ENCODE peak calls at places on chromosomes 3 and 15, in five cellular contexts. C, R, X, W and B are unnamed samples.

GRCh38 chr15:75307778-75308390 is 25.2 kb downstream of the GOLGA6D start:
- DNase-seq in X (peak), R (peak), C (peak), W (no peak), B (peak)

GRCh38 chr15:90950676-90951075 is 4.0 kb upstream of the RCCD1 start:
- DNase-seq in W (no peak), C (no peak), X (no peak), R (no peak), B (no peak)

GRCh38 chr3:188349276-188349962 is 195.5 kb downstream of the LPP start:
- DNase-seq in C (peak), W (no peak), X (no peak), R (no peak), B (no peak)

GRCh38 chr3:177521305-177521704 is 324.0 kb upstream of the TBL1XR1 start:
- DNase-seq in C (peak), X (no peak), R (no peak), W (no peak), B (no peak)

GRCh38 chr3:102224171-102224570 is 210.6 kb upstream of the ZPLD1 start:
- DNase-seq in R (no peak), C (peak), W (peak), X (no peak), B (peak)

GRCh38 chr15:67863442-67863987 is 23.7 kb upstream of the RNU6-1 start:
- DNase-seq in C (peak), W (peak), X (peak), R (peak), B (peak)

GRCh38 chr3:46959169-46959515 is 17.4 kb downstream of the CCDC12 start:
- DNase-seq in W (no peak), R (no peak), C (no peak), X (no peak), B (no peak)

GRCh38 chr3:178203152-178203551 is 333.1 kb upstream of the KCNMB2 start:
- DNase-seq in X (peak), C (no peak), R (no peak), W (peak), B (no peak)

GRCh38 chr3:5198986-5199731 is 11.7 kb downstream of the EDEM1 start:
- DNase-seq in W (no peak), R (no peak), X (no peak), C (no peak), B (no peak)

GRCh38 chr3:51929420-51930003 is 12.2 kb downstream of the RRP9 start:
- DNase-seq in C (no peak), R (no peak), W (no peak), X (no peak), B (no peak)

GRCh38 chr3:8764528-8764927 is 4.9 kb downstream of the OXTR start:
- DNase-seq in X (no peak), W (no peak), R (no peak), C (no peak), B (no peak)

GRCh38 chr3:40237892-40238571 is 71.5 kb upstream of the EIF1B start:
- DNase-seq in C (no peak), W (peak), X (peak), R (peak), B (no peak)

GRCh38 chr15:68775671-68776476 is 44.8 kb downstream of the ANP32A start:
- DNase-seq in X (no peak), W (peak), R (no peak), C (no peak), B (no peak)

GRCh38 chr15:84892786-84893307 is 8.4 kb downstream of the SLC28A1 start:
- DNase-seq in C (no peak), X (no peak), W (no peak), R (no peak), B (no peak)

GRCh38 chr3:189260556-189261493 is 89.1 kb downstream of the TPRG1 start:
- DNase-seq in R (no peak), W (no peak), C (no peak), X (no peak), B (no peak)

GRCh38 chr3:188272481-188273372 is 118.8 kb downstream of the LPP start:
- DNase-seq in X (peak), C (no peak), W (peak), R (no peak), B (no peak)

GRCh38 chr15:64895285-64896065 is 16.2 kb upstream of the ANKDD1A start:
- DNase-seq in W (peak), R (no peak), C (peak), X (peak), B (peak)

GRCh38 chr3:114242947-114243346 is 5.6 kb upstream of the ZNF80 start:
- DNase-seq in R (no peak), W (no peak), X (no peak), C (no peak), B (peak)

GRCh38 chr15:85532689-85533088 is 152.3 kb downstream of the AKAP13 start:
- DNase-seq in R (no peak), C (no peak), X (no peak), W (no peak), B (no peak)

GRCh38 chr15:76988874-76989780 is 5.8 kb upstream of the PSTPIP1 start:
- DNase-seq in W (no peak), R (no peak), C (no peak), X (no peak), B (no peak)

GRCh38 chr15:85639752-85640381 is 154.9 kb downstream of the KLHL25 start:
- DNase-seq in W (peak), R (no peak), C (no peak), X (peak), B (peak)

GRCh38 chr15:86654501-86654900 is 574.8 kb downstream of the AGBL1 start:
- DNase-seq in C (no peak), X (no peak), W (no peak), R (no peak), B (no peak)

GRCh38 chr3:8987673-8988655 is 24.7 kb upstream of the RAD18 start:
- DNase-seq in W (peak), X (peak), C (peak), R (peak), B (peak)

GRCh38 chr15:27271258-27271657 is 300.3 kb downstream of the GABRG3 start:
- DNase-seq in C (no peak), W (no peak), X (no peak), R (no peak), B (no peak)

GRCh38 chr3:134600166-134600670 is 50.6 kb downstream of the KY start:
- DNase-seq in W (no peak), X (no peak), R (no peak), C (no peak), B (no peak)

GRCh38 chr15:62931650-62932049 is 110.9 kb upstream of the TPM1 start:
- DNase-seq in C (no peak), X (no peak), R (no peak), W (no peak), B (no peak)

GRCh38 chr3:128335621-128336296 is 130.9 kb downstream of the DNAJB8 start:
- DNase-seq in X (no peak), W (no peak), R (no peak), C (no peak), B (no peak)

GRCh38 chr3:40308725-40309438 is 625 bp upstream of the EIF1B start:
- DNase-seq in C (peak), R (no peak), W (no peak), X (no peak), B (peak)

GRCh38 chr3:100169186-100169585 is 54.9 kb upstream of the FILIP1L start:
- DNase-seq in X (no peak), C (no peak), W (no peak), R (no peak), B (no peak)

GRCh38 chr15:52234596-52235541 is 43.7 kb upstream of the GNB5 start:
- DNase-seq in W (no peak), C (peak), X (no peak), R (no peak), B (no peak)

GRCh38 chr3:123757281-123757940 is 126.7 kb downstream of the MYLK start:
- DNase-seq in X (no peak), W (no peak), R (no peak), C (peak), B (no peak)

GRCh38 chr3:142507241-142507640 is 59.4 kb upstream of the XRN1 start:
- DNase-seq in R (no peak), W (no peak), X (no peak), C (no peak), B (no peak)

GRCh38 chr15:64263567-64263966 is 92.4 kb downstream of the CSNK1G1 start:
- DNase-seq in R (no peak), C (no peak), W (no peak), X (no peak), B (no peak)

GRCh38 chr3:187183210-187183862 is 13.9 kb upstream of the RTP1 start:
- DNase-seq in R (no peak), C (no peak), X (no peak), W (no peak), B (no peak)

DNA sequence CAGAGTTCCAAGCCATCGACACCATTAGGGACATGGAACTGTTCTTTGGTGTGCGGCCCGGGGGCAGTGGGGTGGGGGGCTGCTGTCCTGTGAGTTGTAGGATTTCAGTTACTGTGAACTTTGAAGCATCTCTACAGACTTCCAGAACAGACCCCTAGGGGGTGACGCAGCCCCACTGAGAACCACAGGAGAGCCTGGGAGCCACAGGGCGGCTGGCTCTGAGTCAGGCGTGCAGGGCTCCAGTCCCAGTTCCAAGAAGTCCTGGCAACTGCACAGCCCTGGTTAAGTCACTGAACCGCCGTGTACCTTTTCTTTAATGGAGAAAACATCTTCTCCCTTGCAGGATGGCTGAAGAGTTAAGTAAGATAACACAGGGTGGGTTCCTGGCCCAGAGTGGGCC is 23.5 kb upstream of the LRTM1 start:
- DNase-seq in W (peak), C (peak), R (peak), X (peak), B (no peak)
- TF ChIP-seq CTCF in W (peak), C (peak), R (peak), X (peak), B (no peak)

DNA sequence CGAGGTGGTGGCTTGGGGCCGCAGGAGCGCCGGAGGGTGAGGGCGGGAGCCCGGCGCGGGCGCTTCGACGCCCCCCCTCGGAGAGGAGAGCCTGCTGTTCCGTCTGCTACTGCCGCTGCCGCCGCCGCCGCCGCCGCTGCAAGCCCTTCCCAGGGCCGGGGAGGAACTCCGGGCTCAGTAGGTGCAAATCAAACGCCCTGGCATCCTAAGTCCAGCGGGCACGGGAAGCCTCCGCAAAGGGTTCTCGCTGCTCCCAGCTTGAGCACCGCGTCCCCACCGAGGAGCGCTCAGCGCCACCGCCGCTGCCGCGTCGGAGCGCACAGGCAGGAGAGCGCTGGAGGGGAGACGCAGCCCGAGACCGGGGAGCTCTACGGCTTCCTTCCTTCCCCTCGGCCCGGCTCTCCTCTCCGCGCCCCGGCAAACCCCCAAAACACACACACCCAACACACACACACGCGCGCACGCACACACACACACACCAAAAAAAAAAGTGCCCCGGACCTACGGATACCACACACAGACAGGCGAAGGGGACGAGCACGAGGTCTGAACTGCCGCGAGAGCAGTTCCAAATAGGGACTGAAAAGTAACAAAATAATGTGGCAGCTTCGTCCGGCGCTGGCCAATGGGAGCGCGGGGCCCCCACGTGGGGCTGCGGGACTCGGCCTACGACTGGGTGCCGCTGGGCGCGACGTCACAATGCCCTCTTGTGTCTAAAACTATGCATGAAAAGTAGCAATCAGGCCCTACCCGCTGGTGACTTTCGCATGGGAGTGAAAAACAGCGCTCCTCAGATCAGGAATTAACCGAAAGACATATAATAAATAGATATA is at the start of gene TLE3:
- DNase-seq in C (peak), X (peak), W (peak), R (peak), B (peak)
- TF ChIP-seq CTCF in C (peak), X (peak), W (peak), R (peak), B (peak)

GRCh38 chr3:179421500-179421899 is 29.8 kb downstream of the GNB4 start:
- DNase-seq in X (peak), C (peak), R (no peak), W (peak), B (no peak)
- TF ChIP-seq CTCF in X (peak), C (peak), R (peak), W (peak), B (peak)

GRCh38 chr3:115912372-115912771 is 289.1 kb downstream of the GAP43 start:
- DNase-seq in C (no peak), X (no peak), W (peak), R (no peak), B (no peak)

GRCh38 chr3:115915061-115915460 is 291.8 kb downstream of the GAP43 start:
- DNase-seq in W (no peak), R (no peak), X (no peak), C (no peak), B (no peak)

GRCh38 chr3:115916866-115917265 is 293.6 kb downstream of the GAP43 start:
- DNase-seq in W (no peak), R (no peak), X (no peak), C (no peak), B (no peak)

GRCh38 chr3:115918900-115919299 is 295.6 kb downstream of the GAP43 start:
- DNase-seq in C (no peak), X (no peak), R (no peak), W (no peak), B (no peak)

GRCh38 chr3:115913069-115913686 is 289.9 kb downstream of the GAP43 start:
- DNase-seq in C (no peak), W (peak), X (peak), R (no peak), B (no peak)
- TF ChIP-seq CTCF in C (peak), W (peak), X (peak), R (peak), B (peak)

DNA sequence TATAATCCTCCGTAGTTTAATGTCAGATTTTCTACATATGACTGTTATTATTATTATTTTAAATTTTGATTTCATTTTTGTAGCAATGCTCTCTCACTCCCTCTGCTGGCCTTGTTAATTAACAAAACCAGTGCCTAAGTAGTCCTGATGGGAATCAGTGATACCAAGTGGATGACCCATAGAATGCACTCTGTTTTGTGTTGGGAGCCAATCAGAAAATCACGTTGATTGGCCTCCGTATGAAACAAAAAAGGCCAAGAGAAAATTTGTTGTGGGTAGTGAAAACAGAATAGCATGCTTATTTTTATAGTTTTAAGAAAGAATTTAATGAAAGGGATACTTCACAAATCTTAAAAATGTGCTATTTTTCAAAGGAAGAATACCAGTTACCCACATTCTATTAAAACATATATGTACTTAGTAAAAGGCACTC is 34.4 kb upstream of the MEIS2 start:
- DNase-seq in R (no peak), C (peak), W (peak), X (peak), B (no peak)
- TF ChIP-seq CTCF in R (peak), C (peak), W (peak), X (peak), B (peak)

GRCh38 chr3:81218023-81218422 is 543.4 kb downstream of the GBE1 start:
- DNase-seq in W (no peak), C (no peak), R (no peak), X (peak), B (no peak)
- TF ChIP-seq CTCF in W (peak), C (peak), R (peak), X (peak), B (peak)

GRCh38 chr3:33144433-33144832 is 30.6 kb downstream of the CRTAP start:
- DNase-seq in W (no peak), C (peak), R (no peak), X (no peak), B (peak)
- TF ChIP-seq CTCF in W (peak), C (peak), R (peak), X (peak), B (peak)

GRCh38 chr3:150216041-150216811 is 191.9 kb upstream of the TSC22D2 start:
- DNase-seq in X (no peak), W (peak), C (no peak), R (peak), B (no peak)
- TF ChIP-seq CTCF in X (peak), W (no peak), C (no peak), R (no peak), B (no peak)